ENCODE peak calls at places on chromosomes 5 and 9, in eight cellular contexts. One of them, this sample, is unnamed.
A peak's percentile ranks its signal among the peaks of the same experiment; 100 is the strongest.

GRCh38 chr9:115743709-115744605 is 409.6 kb upstream of the PAPPA start:
- DNase-seq in AG09319: no peak
- DNase-seq in AG04449: no peak
- DNase-seq in prostate gland: no peak
- DNase-seq in fibroblast of lung: no peak
- DNase-seq in activated B cell treated with CpG ODN at 0.5 μM for 24 hours: no peak
- DNase-seq in stomach: no peak
- DNase-seq in H9: no peak
- DNase-seq in this sample: no peak

GRCh38 chr5:107670028-107670926 is 460 bp downstream of the EFNA5 start:
- DNase-seq in AG09319: no peak
- DNase-seq in AG04449: no peak
- DNase-seq in prostate gland: peak; percentile 7
- DNase-seq in fibroblast of lung: peak; percentile 53
- DNase-seq in activated B cell treated with CpG ODN at 0.5 μM for 24 hours: no peak
- DNase-seq in stomach: peak; percentile 50
- DNase-seq in H9: peak; percentile 54
- DNase-seq in this sample: peak; percentile 73

GRCh38 chr5:68482199-68482598 is 266.6 kb downstream of the PIK3R1 start:
- DNase-seq in AG09319: no peak
- DNase-seq in AG04449: no peak
- DNase-seq in prostate gland: no peak
- DNase-seq in fibroblast of lung: no peak
- DNase-seq in activated B cell treated with CpG ODN at 0.5 μM for 24 hours: no peak
- DNase-seq in stomach: no peak
- DNase-seq in H9: no peak
- DNase-seq in this sample: no peak

GRCh38 chr9:98228392-98229089 is 26.9 kb downstream of the TBC1D2 start:
- DNase-seq in AG09319: no peak
- DNase-seq in AG04449: no peak
- DNase-seq in prostate gland: no peak
- DNase-seq in fibroblast of lung: no peak
- DNase-seq in activated B cell treated with CpG ODN at 0.5 μM for 24 hours: no peak
- DNase-seq in stomach: no peak
- DNase-seq in H9: no peak
- DNase-seq in this sample: no peak

GRCh38 chr9:111957856-111958631 is 61.4 kb downstream of the UGCG start:
- DNase-seq in AG09319: peak; percentile 86
- DNase-seq in AG04449: peak; percentile 99
- DNase-seq in prostate gland: no peak
- DNase-seq in fibroblast of lung: peak; percentile 99
- DNase-seq in activated B cell treated with CpG ODN at 0.5 μM for 24 hours: no peak
- DNase-seq in stomach: no peak
- DNase-seq in H9: no peak
- DNase-seq in this sample: no peak

GRCh38 chr5:12934722-12935121 is 1009.8 kb downstream of the DNAH5 start:
- DNase-seq in AG09319: no peak
- DNase-seq in AG04449: no peak
- DNase-seq in prostate gland: no peak
- DNase-seq in fibroblast of lung: peak; percentile 1
- DNase-seq in activated B cell treated with CpG ODN at 0.5 μM for 24 hours: no peak
- DNase-seq in stomach: no peak
- DNase-seq in H9: no peak
- DNase-seq in this sample: no peak

GRCh38 chr9:77063645-77064285 is 44.3 kb downstream of the FOXB2 start:
- DNase-seq in AG09319: no peak
- DNase-seq in AG04449: peak; percentile 19
- DNase-seq in prostate gland: no peak
- DNase-seq in fibroblast of lung: peak; percentile 84
- DNase-seq in activated B cell treated with CpG ODN at 0.5 μM for 24 hours: no peak
- DNase-seq in stomach: no peak
- DNase-seq in H9: no peak
- DNase-seq in this sample: no peak

GRCh38 chr5:115414406-115415142 is 118.1 kb upstream of the CCDC112 start:
- DNase-seq in AG09319: peak; percentile 81
- DNase-seq in AG04449: peak; percentile 72
- DNase-seq in prostate gland: no peak
- DNase-seq in fibroblast of lung: peak; percentile 94
- DNase-seq in activated B cell treated with CpG ODN at 0.5 μM for 24 hours: no peak
- DNase-seq in stomach: no peak
- DNase-seq in H9: no peak
- DNase-seq in this sample: no peak

GRCh38 chr5:12292610-12293204 is 388.5 kb upstream of the CTNND2 start:
- DNase-seq in AG09319: no peak
- DNase-seq in AG04449: no peak
- DNase-seq in prostate gland: no peak
- DNase-seq in fibroblast of lung: peak; percentile 20
- DNase-seq in activated B cell treated with CpG ODN at 0.5 μM for 24 hours: no peak
- DNase-seq in stomach: no peak
- DNase-seq in H9: no peak
- DNase-seq in this sample: no peak

GRCh38 chr5:96880402-96881164 is 4.3 kb downstream of the ERAP2 start:
- DNase-seq in AG09319: no peak
- DNase-seq in AG04449: peak; percentile 37
- DNase-seq in prostate gland: no peak
- DNase-seq in fibroblast of lung: peak; percentile 75
- DNase-seq in activated B cell treated with CpG ODN at 0.5 μM for 24 hours: no peak
- DNase-seq in stomach: no peak
- DNase-seq in H9: no peak
- DNase-seq in this sample: no peak

GRCh38 chr9:108443278-108443633 is 412.5 kb downstream of the ACTL7B start:
- DNase-seq in AG09319: no peak
- DNase-seq in AG04449: no peak
- DNase-seq in prostate gland: no peak
- DNase-seq in fibroblast of lung: no peak
- DNase-seq in activated B cell treated with CpG ODN at 0.5 μM for 24 hours: no peak
- DNase-seq in stomach: no peak
- DNase-seq in H9: no peak
- DNase-seq in this sample: no peak

GRCh38 chr9:80866121-80866520 is 823.2 kb downstream of the TLE1 start:
- DNase-seq in AG09319: no peak
- DNase-seq in AG04449: no peak
- DNase-seq in prostate gland: no peak
- DNase-seq in fibroblast of lung: no peak
- DNase-seq in activated B cell treated with CpG ODN at 0.5 μM for 24 hours: no peak
- DNase-seq in stomach: no peak
- DNase-seq in H9: no peak
- DNase-seq in this sample: no peak

GRCh38 chr5:42876375-42876844 is 64.7 kb upstream of the SELENOP start:
- DNase-seq in AG09319: no peak
- DNase-seq in AG04449: no peak
- DNase-seq in prostate gland: no peak
- DNase-seq in fibroblast of lung: no peak
- DNase-seq in activated B cell treated with CpG ODN at 0.5 μM for 24 hours: no peak
- DNase-seq in stomach: no peak
- DNase-seq in H9: no peak
- DNase-seq in this sample: no peak

GRCh38 chr9:76944011-76944410 is 38.1 kb upstream of the PRUNE2 start:
- DNase-seq in AG09319: no peak
- DNase-seq in AG04449: no peak
- DNase-seq in prostate gland: no peak
- DNase-seq in fibroblast of lung: no peak
- DNase-seq in activated B cell treated with CpG ODN at 0.5 μM for 24 hours: no peak
- DNase-seq in stomach: no peak
- DNase-seq in H9: no peak
- DNase-seq in this sample: no peak

GRCh38 chr9:120688758-120689157 is 25.5 kb downstream of the MEGF9 start:
- DNase-seq in AG09319: no peak
- DNase-seq in AG04449: no peak
- DNase-seq in prostate gland: no peak
- DNase-seq in fibroblast of lung: peak; percentile 43
- DNase-seq in activated B cell treated with CpG ODN at 0.5 μM for 24 hours: no peak
- DNase-seq in stomach: no peak
- DNase-seq in H9: no peak
- DNase-seq in this sample: no peak

GRCh38 chr9:12859704-12860251 is 85.0 kb downstream of the LURAP1L start:
- DNase-seq in AG09319: peak; percentile 61
- DNase-seq in AG04449: no peak
- DNase-seq in prostate gland: peak; percentile 12
- DNase-seq in fibroblast of lung: peak; percentile 95
- DNase-seq in activated B cell treated with CpG ODN at 0.5 μM for 24 hours: no peak
- DNase-seq in stomach: no peak
- DNase-seq in H9: no peak
- DNase-seq in this sample: no peak

GRCh38 chr5:134227786-134228185 is 1.9 kb upstream of the PPP2CA start:
- DNase-seq in AG09319: no peak
- DNase-seq in AG04449: no peak
- DNase-seq in prostate gland: no peak
- DNase-seq in fibroblast of lung: no peak
- DNase-seq in activated B cell treated with CpG ODN at 0.5 μM for 24 hours: no peak
- DNase-seq in stomach: no peak
- DNase-seq in H9: no peak
- DNase-seq in this sample: no peak

GRCh38 chr5:109486200-109486804 is 76.5 kb upstream of the PJA2 start:
- DNase-seq in AG09319: no peak
- DNase-seq in AG04449: no peak
- DNase-seq in prostate gland: no peak
- DNase-seq in fibroblast of lung: peak; percentile 52
- DNase-seq in activated B cell treated with CpG ODN at 0.5 μM for 24 hours: no peak
- DNase-seq in stomach: no peak
- DNase-seq in H9: no peak
- DNase-seq in this sample: no peak

DNA sequence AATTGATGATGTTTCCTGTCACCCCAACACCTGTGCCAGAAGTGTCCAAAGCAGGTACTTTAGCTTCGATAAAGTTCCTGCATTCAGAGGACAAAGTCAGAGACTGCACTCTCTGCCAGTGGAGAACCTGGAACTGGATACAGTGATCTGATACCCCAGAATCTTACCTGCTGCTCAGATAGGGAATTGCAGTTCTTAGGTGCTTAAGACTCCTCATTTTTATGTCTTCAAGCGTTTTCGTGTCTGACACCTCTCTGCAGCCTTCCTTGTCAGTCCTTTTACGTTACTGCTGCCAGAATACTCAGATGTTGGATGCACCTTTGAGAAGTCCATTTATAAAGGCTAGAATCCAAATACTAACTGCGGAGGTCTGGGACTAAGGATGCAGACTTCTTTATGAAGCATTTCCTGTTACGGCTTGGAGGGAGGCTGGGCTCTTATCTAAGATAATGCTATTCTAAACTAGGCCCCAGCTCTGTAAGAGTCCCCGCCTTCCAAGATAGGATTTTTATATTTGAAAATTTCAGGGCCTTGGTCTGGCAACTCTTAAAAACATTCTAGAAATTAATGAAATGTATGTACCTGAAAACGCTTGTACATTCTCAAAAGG is 1.9 kb downstream of the ISOC1 start:
- DNase-seq in AG09319: no peak
- DNase-seq in AG04449: no peak
- DNase-seq in prostate gland: no peak
- DNase-seq in fibroblast of lung: no peak
- DNase-seq in activated B cell treated with CpG ODN at 0.5 μM for 24 hours: no peak
- DNase-seq in stomach: no peak
- DNase-seq in H9: no peak
- DNase-seq in this sample: no peak
- TF ChIP-seq CTCF in AG09319: no peak
- TF ChIP-seq CTCF in AG04449: no peak
- TF ChIP-seq CTCF in prostate gland: no peak
- TF ChIP-seq CTCF in fibroblast of lung: no peak
- TF ChIP-seq CTCF in activated B cell treated with CpG ODN at 0.5 μM for 24 hours: no peak
- TF ChIP-seq CTCF in stomach: no peak
- TF ChIP-seq CTCF in H9: peak; percentile 38
- TF ChIP-seq CTCF in this sample: no peak

DNA sequence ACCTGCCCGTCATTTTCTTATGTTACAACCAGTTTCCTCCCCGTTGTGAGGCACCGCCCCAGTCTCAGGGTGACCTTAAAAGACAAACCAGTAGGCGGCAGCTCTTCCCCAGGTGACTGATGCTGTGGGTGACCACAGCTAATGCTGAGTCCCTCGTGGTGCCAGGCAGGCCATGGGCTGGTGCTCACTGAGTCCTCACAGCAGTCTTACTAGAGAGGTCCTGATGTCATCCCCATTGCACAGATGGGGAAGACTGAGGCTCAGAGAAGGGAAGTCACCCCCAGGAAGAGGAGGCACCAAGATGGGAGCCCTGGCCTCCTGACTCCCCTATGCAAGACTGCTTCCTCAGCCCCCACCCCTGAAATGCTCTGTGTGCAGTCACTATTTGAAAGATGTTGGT is 978 bp downstream of the CFAP157 start:
- DNase-seq in AG09319: no peak
- DNase-seq in AG04449: no peak
- DNase-seq in prostate gland: no peak
- DNase-seq in fibroblast of lung: no peak
- DNase-seq in activated B cell treated with CpG ODN at 0.5 μM for 24 hours: no peak
- DNase-seq in stomach: no peak
- DNase-seq in H9: no peak
- DNase-seq in this sample: no peak
- TF ChIP-seq CTCF in AG09319: no peak
- TF ChIP-seq CTCF in AG04449: no peak
- TF ChIP-seq CTCF in prostate gland: no peak
- TF ChIP-seq CTCF in fibroblast of lung: no peak
- TF ChIP-seq CTCF in activated B cell treated with CpG ODN at 0.5 μM for 24 hours: no peak
- TF ChIP-seq CTCF in stomach: no peak
- TF ChIP-seq CTCF in H9: peak; percentile 43
- TF ChIP-seq CTCF in this sample: no peak

GRCh38 chr9:130343445-130343918 is 77.9 kb downstream of the HMCN2 start:
- DNase-seq in AG09319: no peak
- DNase-seq in AG04449: no peak
- DNase-seq in prostate gland: no peak
- DNase-seq in fibroblast of lung: no peak
- DNase-seq in activated B cell treated with CpG ODN at 0.5 μM for 24 hours: no peak
- DNase-seq in stomach: no peak
- DNase-seq in H9: peak; percentile 79
- DNase-seq in this sample: peak; percentile 88
- TF ChIP-seq CTCF in AG09319: peak; percentile 73
- TF ChIP-seq CTCF in AG04449: peak; percentile 86
- TF ChIP-seq CTCF in prostate gland: peak; percentile 63
- TF ChIP-seq CTCF in fibroblast of lung: peak; percentile 69
- TF ChIP-seq CTCF in activated B cell treated with CpG ODN at 0.5 μM for 24 hours: no peak
- TF ChIP-seq CTCF in stomach: no peak
- TF ChIP-seq CTCF in H9: peak; percentile 91
- TF ChIP-seq CTCF in this sample: peak; percentile 89

GRCh38 chr5:173531863-173532262 is 84.6 kb downstream of the BOD1 start:
- DNase-seq in AG09319: no peak
- DNase-seq in AG04449: no peak
- DNase-seq in prostate gland: no peak
- DNase-seq in fibroblast of lung: no peak
- DNase-seq in activated B cell treated with CpG ODN at 0.5 μM for 24 hours: no peak
- DNase-seq in stomach: no peak
- DNase-seq in H9: no peak
- DNase-seq in this sample: no peak

GRCh38 chr5:173527671-173528070 is 88.8 kb downstream of the BOD1 start:
- DNase-seq in AG09319: no peak
- DNase-seq in AG04449: no peak
- DNase-seq in prostate gland: no peak
- DNase-seq in fibroblast of lung: no peak
- DNase-seq in activated B cell treated with CpG ODN at 0.5 μM for 24 hours: no peak
- DNase-seq in stomach: no peak
- DNase-seq in H9: no peak
- DNase-seq in this sample: no peak

GRCh38 chr5:173529861-173530260 is 86.6 kb downstream of the BOD1 start:
- DNase-seq in AG09319: no peak
- DNase-seq in AG04449: no peak
- DNase-seq in prostate gland: no peak
- DNase-seq in fibroblast of lung: no peak
- DNase-seq in activated B cell treated with CpG ODN at 0.5 μM for 24 hours: no peak
- DNase-seq in stomach: no peak
- DNase-seq in H9: no peak
- DNase-seq in this sample: no peak

GRCh38 chr5:173532689-173533250 is 83.7 kb downstream of the BOD1 start:
- DNase-seq in AG09319: no peak
- DNase-seq in AG04449: no peak
- DNase-seq in prostate gland: no peak
- DNase-seq in fibroblast of lung: no peak
- DNase-seq in activated B cell treated with CpG ODN at 0.5 μM for 24 hours: no peak
- DNase-seq in stomach: no peak
- DNase-seq in H9: no peak
- DNase-seq in this sample: no peak

GRCh38 chr5:173530547-173530946 is 85.9 kb downstream of the BOD1 start:
- DNase-seq in AG09319: no peak
- DNase-seq in AG04449: no peak
- DNase-seq in prostate gland: no peak
- DNase-seq in fibroblast of lung: no peak
- DNase-seq in activated B cell treated with CpG ODN at 0.5 μM for 24 hours: no peak
- DNase-seq in stomach: no peak
- DNase-seq in H9: peak; percentile 74
- DNase-seq in this sample: no peak
- TF ChIP-seq CTCF in AG09319: no peak
- TF ChIP-seq CTCF in AG04449: peak; percentile 1
- TF ChIP-seq CTCF in prostate gland: no peak
- TF ChIP-seq CTCF in fibroblast of lung: no peak
- TF ChIP-seq CTCF in activated B cell treated with CpG ODN at 0.5 μM for 24 hours: no peak
- TF ChIP-seq CTCF in stomach: no peak
- TF ChIP-seq CTCF in H9: peak; percentile 69
- TF ChIP-seq CTCF in this sample: no peak

This sample was measured in SK-N-SH.